ENCODE peak calls at places on chromosomes 7 and 10, in four cellular contexts. E is KBM-7, I is amniotic stem cell, D is ELR. J is an unnamed sample.

GRCh38 chr7:45874408-45875131 is 1.7 kb upstream of the CCDC201 start:
- DNase-seq in I (peak; percentile 77), D (peak; percentile 94), E (no peak), J (peak; percentile 74)

GRCh38 chr10:4241724-4242345 is 456.8 kb upstream of the KLF6 start:
- DNase-seq in E (no peak), D (peak; percentile 92), I (peak; percentile 78), J (peak; percentile 100)

GRCh38 chr10:60388116-60388515 is 1.6 kb downstream of the ANK3 start:
- DNase-seq in D (no peak), E (no peak), I (no peak), J (no peak)

GRCh38 chr7:12257582-12257981 is 46.5 kb downstream of the TMEM106B start:
- DNase-seq in D (peak; percentile 66), E (peak; percentile 50), I (no peak), J (peak; percentile 18)

GRCh38 chr10:3946234-3947229 is 161.5 kb upstream of the KLF6 start:
- DNase-seq in E (no peak), D (no peak), I (no peak), J (no peak)

GRCh38 chr7:91396-92158 is 100.8 kb upstream of the FAM20C start:
- DNase-seq in E (no peak), D (no peak), I (no peak), J (no peak)

GRCh38 chr7:30556854-30557644 is 37.6 kb upstream of the GARS1 start:
- DNase-seq in I (no peak), E (no peak), D (no peak), J (no peak)

GRCh38 chr10:125343118-125343752 is 182.9 kb upstream of the CTBP2 start:
- DNase-seq in I (no peak), E (peak; percentile 32), D (peak; percentile 56), J (no peak)

GRCh38 chr7:117273325-117274292 is 49.2 kb downstream of the WNT2 start:
- DNase-seq in I (no peak), E (no peak), D (no peak), J (no peak)

GRCh38 chr10:118564652-118565051 is 30.8 kb downstream of the PRLHR start:
- DNase-seq in I (no peak), E (peak; percentile 28), D (peak; percentile 46), J (no peak)

GRCh38 chr10:7092603-7093002 is 318.2 kb downstream of the SFMBT2 start:
- DNase-seq in D (no peak), E (no peak), I (no peak), J (no peak)

GRCh38 chr7:114293289-114294012 is 121.2 kb upstream of the FOXP2 start:
- DNase-seq in E (peak; percentile 80), I (no peak), D (peak; percentile 1), J (no peak)

GRCh38 chr10:95864906-95865813 is 42.6 kb upstream of the CC2D2B start:
- DNase-seq in E (peak; percentile 66), D (peak; percentile 79), I (peak; percentile 66), J (peak; percentile 57)

J was measured in non-pigmented ciliary epithelial cell.